ENCODE peak calls at places on chromosomes 16 and 17, in seven cellular contexts. W is NCI-H1930, I is NCI-H1048, R is stromal cell of bone marrow, V is neural progenitor cell, P is KBM-7, D is fibroblast of the aortic adventitia. H is an unnamed sample.

GRCh38 chr16:14303654-14304394 is 232.7 kb downstream of the MRTFB start:
- DNase-seq in W (no peak), I (no peak), R (no peak), V (peak; percentile 47), P (no peak), D (no peak), H (no peak)

GRCh38 chr16:57648125-57648524 is 19.7 kb downstream of the ADGRG1 start:
- DNase-seq in W (no peak), I (no peak), R (no peak), V (no peak), P (no peak), D (no peak), H (no peak)

GRCh38 chr17:59558039-59558438 is 7.4 kb upstream of the DHX40 start:
- DNase-seq in W (no peak), I (no peak), R (no peak), V (no peak), P (no peak), D (no peak), H (no peak)

GRCh38 chr17:58184308-58184985 is 8.1 kb upstream of the EPX start:
- DNase-seq in W (no peak), I (no peak), R (peak; percentile 18), V (peak; percentile 27), P (peak; percentile 90), D (peak; percentile 36), H (no peak)

GRCh38 chr16:27977966-27978365 is 85.5 kb downstream of the GSG1L start:
- DNase-seq in W (no peak), I (no peak), R (peak; percentile 10), V (no peak), P (no peak), D (peak; percentile 20), H (no peak)

GRCh38 chr16:19329932-19330331 is 44.4 kb downstream of the CLEC19A start:
- DNase-seq in W (no peak), I (no peak), R (no peak), V (no peak), P (no peak), D (no peak), H (no peak)

GRCh38 chr16:56985962-56986360 is 3.4 kb upstream of the NLRC5 start:
- DNase-seq in W (no peak), I (no peak), R (no peak), V (no peak), P (no peak), D (no peak), H (no peak)

GRCh38 chr16:19639986-19640421 is 78.0 kb downstream of the KNOP1 start:
- DNase-seq in W (no peak), I (peak; percentile 41), R (no peak), V (no peak), P (no peak), D (no peak), H (no peak)

GRCh38 chr17:48543854-48544355 is 1.0 kb downstream of the HOXB2 start:
- DNase-seq in W (no peak), I (no peak), R (no peak), V (no peak), P (peak; percentile 53), D (peak; percentile 72), H (no peak)

GRCh38 chr16:50955311-50955710 is 195.8 kb downstream of the SALL1 start:
- DNase-seq in W (no peak), I (no peak), R (no peak), V (no peak), P (no peak), D (no peak), H (no peak)

GRCh38 chr16:2515180-2515803 is 1.5 kb downstream of the ATP6V0C start:
- DNase-seq in W (no peak), I (no peak), R (no peak), V (no peak), P (peak; percentile 56), D (no peak), H (no peak)

GRCh38 chr17:56595831-56596740 is 2.6 kb downstream of the NOG start:
- DNase-seq in W (no peak), I (no peak), R (no peak), V (peak; percentile 59), P (peak; percentile 15), D (no peak), H (no peak)

GRCh38 chr16:85360323-85361277 is 248.3 kb upstream of the CIBAR2 start:
- DNase-seq in W (no peak), I (no peak), R (no peak), V (no peak), P (no peak), D (no peak), H (peak; percentile 95)

GRCh38 chr16:15418206-15418605 is 16.2 kb upstream of the BMERB1 start:
- DNase-seq in W (no peak), I (no peak), R (no peak), V (no peak), P (no peak), D (no peak), H (no peak)

GRCh38 chr17:10041287-10041612 is 136.2 kb upstream of the RCVRN start:
- DNase-seq in W (no peak), I (no peak), R (no peak), V (no peak), P (no peak), D (no peak), H (no peak)

GRCh38 chr16:8848939-8849391 is 19.8 kb downstream of the CARHSP1 start:
- DNase-seq in W (no peak), I (no peak), R (peak; percentile 52), V (no peak), P (no peak), D (peak; percentile 38), H (no peak)

GRCh38 chr17:40139566-40140058 is 725 bp upstream of the CASC3 start:
- DNase-seq in W (no peak), I (no peak), R (no peak), V (no peak), P (no peak), D (no peak), H (peak; percentile 25)

GRCh38 chr17:12789976-12790805 is 893 bp downstream of the ARHGAP44 start:
- DNase-seq in W (no peak), I (no peak), R (no peak), V (peak; percentile 63), P (peak; percentile 38), D (no peak), H (no peak)

GRCh38 chr17:2563061-2563460 is 30.4 kb upstream of the PAFAH1B1 start:
- DNase-seq in W (no peak), I (no peak), R (no peak), V (peak; percentile 62), P (no peak), D (no peak), H (no peak)

GRCh38 chr17:19464033-19465026 is 53.3 kb downstream of the RNF112 start:
- DNase-seq in W (no peak), I (no peak), R (no peak), V (no peak), P (no peak), D (peak; percentile 76), H (no peak)

GRCh38 chr16:22424161-22424937 is 49.9 kb upstream of the CDR2 start:
- DNase-seq in W (no peak), I (no peak), R (peak; percentile 61), V (no peak), P (no peak), D (peak; percentile 74), H (no peak)

GRCh38 chr16:10675861-10676260 is 18.9 kb downstream of the TEKT5 start:
- DNase-seq in W (no peak), I (no peak), R (no peak), V (no peak), P (no peak), D (no peak), H (no peak)

GRCh38 chr16:87125206-87126155 is 191.7 kb downstream of the C16orf95 start:
- DNase-seq in W (no peak), I (no peak), R (no peak), V (no peak), P (no peak), D (no peak), H (no peak)

GRCh38 chr16:89246903-89247733 is 29.6 kb downstream of the ZNF778 start:
- DNase-seq in W (peak; percentile 43), I (peak; percentile 79), R (peak; percentile 44), V (peak; percentile 95), P (peak; percentile 33), D (peak; percentile 83), H (peak; percentile 71)

GRCh38 chr16:50208460-50208931 is 55.4 kb downstream of the TENT4B start:
- DNase-seq in W (no peak), I (no peak), R (no peak), V (no peak), P (no peak), D (no peak), H (no peak)

GRCh38 chr17:61997649-61998048 is 67.4 kb downstream of the MED13 start:
- DNase-seq in W (no peak), I (no peak), R (peak; percentile 77), V (no peak), P (no peak), D (peak; percentile 37), H (no peak)

GRCh38 chr17:19270951-19271611 is 33.9 kb downstream of the EPN2 start:
- DNase-seq in W (no peak), I (no peak), R (no peak), V (no peak), P (no peak), D (no peak), H (no peak)

GRCh38 chr16:56295059-56295673 is 103.9 kb downstream of the GNAO1 start:
- DNase-seq in W (no peak), I (no peak), R (no peak), V (no peak), P (no peak), D (no peak), H (no peak)

GRCh38 chr16:30771726-30772125 is 9.6 kb downstream of the RNF40 start:
- DNase-seq in W (no peak), I (no peak), R (no peak), V (no peak), P (no peak), D (no peak), H (no peak)

H was measured in DMS153.